ENCODE peak calls at places on chromosomes 7 and 10, in six cellular contexts. A is stimulated activated CD4-positive, alpha-beta T cell treated with anti-CD3 and anti-CD28 coated beads, Interleukin-1b, Interleukin-23, amount 100 ng/mL, for 24 hours; O is GDM1; F is heart right ventricle; H is CD4-positive, alpha-beta memory T cell; I is amygdala. T is an unnamed sample.

GRCh38 chr10:13961853-13962252 is 368.9 kb downstream of the FRMD4A start:
- DNase-seq in A (no peak), O (no peak), F (no peak), H (no peak), I (no peak), T (no peak)

GRCh38 chr10:91880310-91880709 is 29.0 kb downstream of the FGFBP3 start:
- DNase-seq in A (no peak), O (no peak), F (no peak), H (no peak), I (no peak), T (no peak)

GRCh38 chr7:40749877-40750276 is 615.1 kb downstream of the SUGCT start:
- DNase-seq in A (no peak), O (no peak), F (no peak), H (no peak), I (no peak), T (no peak)

GRCh38 chr10:30000802-30001571 is 58.4 kb downstream of the JCAD start:
- DNase-seq in A (no peak), O (no peak), F (peak), H (no peak), I (no peak), T (no peak)

GRCh38 chr10:43262043-43262901 is 4.6 kb downstream of the RASGEF1A start:
- DNase-seq in A (no peak), O (no peak), F (no peak), H (no peak), I (no peak), T (no peak)

GRCh38 chr7:128854396-128854795 is 8.3 kb upstream of the ATP6V1F start:
- DNase-seq in A (no peak), O (no peak), F (no peak), H (no peak), I (no peak), T (no peak)

GRCh38 chr10:70575874-70576802 is 26.4 kb downstream of the PRF1 start:
- DNase-seq in A (no peak), O (peak), F (peak), H (peak), I (no peak), T (no peak)

GRCh38 chr10:125375210-125375609 is 214.8 kb upstream of the CTBP2 start:
- DNase-seq in A (no peak), O (no peak), F (no peak), H (no peak), I (no peak), T (no peak)

GRCh38 chr7:54888067-54888735 is 129.2 kb upstream of the SEC61G start:
- DNase-seq in A (no peak), O (no peak), F (no peak), H (no peak), I (no peak), T (no peak)

GRCh38 chr7:140027866-140028265 is 34.9 kb downstream of the PARP12 start:
- DNase-seq in A (no peak), O (no peak), F (no peak), H (no peak), I (no peak), T (no peak)

GRCh38 chr7:1455241-1455939 is 3.9 kb downstream of the MICALL2 start:
- DNase-seq in A (no peak), O (no peak), F (no peak), H (no peak), I (no peak), T (no peak)

GRCh38 chr10:62463364-62463763 is 89.2 kb downstream of the ZNF365 start:
- DNase-seq in A (no peak), O (no peak), F (no peak), H (no peak), I (no peak), T (no peak)

GRCh38 chr10:111281516-111281915 is 204.7 kb downstream of the ADRA2A start:
- DNase-seq in A (no peak), O (no peak), F (peak), H (no peak), I (no peak), T (no peak)

GRCh38 chr10:27223964-27224363 is 16.6 kb downstream of the ACBD5 start:
- DNase-seq in A (no peak), O (no peak), F (peak), H (peak), I (no peak), T (no peak)

GRCh38 chr10:102375250-102375649 is 20.3 kb upstream of the NFKB2 start:
- DNase-seq in A (no peak), O (no peak), F (no peak), H (no peak), I (no peak), T (no peak)

GRCh38 chr10:48509974-48510692 is 94.7 kb downstream of the ARHGAP22 start:
- DNase-seq in A (no peak), O (no peak), F (no peak), H (no peak), I (no peak), T (no peak)

GRCh38 chr7:136947347-136947746 is 78.9 kb downstream of the CHRM2 start:
- DNase-seq in A (no peak), O (no peak), F (no peak), H (no peak), I (no peak), T (no peak)

GRCh38 chr7:93014410-93014809 is 103.4 kb downstream of the SAMD9 start:
- DNase-seq in A (no peak), O (peak), F (no peak), H (no peak), I (no peak), T (no peak)

GRCh38 chr7:152551304-152552036 is 115.7 kb upstream of the KMT2C start:
- DNase-seq in A (no peak), O (no peak), F (no peak), H (no peak), I (no peak), T (no peak)

GRCh38 chr7:93249749-93250148 is 17.6 kb downstream of the VPS50 start:
- DNase-seq in A (no peak), O (no peak), F (no peak), H (no peak), I (no peak), T (no peak)

GRCh38 chr7:111113263-111114017 is 22.5 kb downstream of the LRRN3 start:
- DNase-seq in A (no peak), O (no peak), F (no peak), H (no peak), I (no peak), T (no peak)

GRCh38 chr10:21364196-21365114 is 161.0 kb downstream of the SKIDA1 start:
- DNase-seq in A (no peak), O (no peak), F (peak), H (no peak), I (no peak), T (no peak)

GRCh38 chr10:131439705-131440104 is 128.2 kb upstream of the TCERG1L start:
- DNase-seq in A (no peak), O (no peak), F (no peak), H (no peak), I (no peak), T (no peak)

GRCh38 chr7:151031011-151031410 is 2.8 kb downstream of the ABCB8 start:
- DNase-seq in A (no peak), O (no peak), F (no peak), H (no peak), I (no peak), T (no peak)

GRCh38 chr7:150385240-150385830 is 6.2 kb downstream of the ZNF775 start:
- DNase-seq in A (no peak), O (no peak), F (no peak), H (no peak), I (no peak), T (no peak)